ENCODE peak calls at places on chromosome 1, in seven cellular contexts. O is aorta, R is activated T-cell treated with anti-CD3 and anti-CD28 coated beads for 24 hours, S is bronchial epithelial cell, F is SK-N-DZ, H is tibial artery, N is iris pigment epithelial cell. U is an unnamed sample.

GRCh38 chr1:206507395-206508129 is at the start of gene RASSF5:
- DNase-seq in R (peak), N (peak), S (no peak), F (no peak), O (peak), H (peak), U (peak)

GRCh38 chr1:8870118-8870517 is 8.4 kb downstream of the ENO1 start:
- DNase-seq in F (no peak), H (no peak), S (no peak), O (no peak), R (no peak), N (peak), U (no peak)

GRCh38 chr1:9942399-9942938 is 722 bp downstream of the LZIC start:
- DNase-seq in S (peak), N (peak), F (peak), O (no peak), R (peak), H (no peak), U (no peak)

GRCh38 chr1:228765543-228765942 is 30.3 kb downstream of the RHOU start:
- DNase-seq in S (no peak), O (no peak), N (no peak), F (no peak), R (no peak), H (no peak), U (no peak)

GRCh38 chr1:169201084-169201619 is 94.7 kb downstream of the ATP1B1 start:
- DNase-seq in S (peak), N (peak), F (no peak), H (no peak), O (no peak), R (no peak), U (no peak)

GRCh38 chr1:181635108-181635507 is 151.8 kb downstream of the CACNA1E start:
- DNase-seq in R (no peak), S (no peak), F (no peak), O (no peak), N (no peak), H (no peak), U (no peak)

GRCh38 chr1:45568421-45568820 is 15.4 kb upstream of the NASP start:
- DNase-seq in N (no peak), O (peak), H (no peak), S (no peak), F (no peak), R (no peak), U (no peak)

GRCh38 chr1:201533836-201534235 is 5.1 kb upstream of the NAV1 start:
- DNase-seq in N (no peak), S (no peak), H (no peak), O (no peak), R (no peak), F (no peak), U (no peak)

GRCh38 chr1:205950280-205950679 is 7.0 kb upstream of the SLC26A9 start:
- DNase-seq in S (peak), O (no peak), N (peak), F (no peak), R (no peak), H (peak), U (no peak)

GRCh38 chr1:29392486-29393450 is 156.4 kb downstream of the PTPRU start:
- DNase-seq in F (no peak), O (no peak), N (no peak), H (no peak), R (no peak), S (no peak), U (no peak)

GRCh38 chr1:29550119-29550841 is 314.0 kb downstream of the PTPRU start:
- DNase-seq in R (no peak), S (peak), N (no peak), H (peak), F (no peak), O (no peak), U (peak)

GRCh38 chr1:41713557-41714327 is 205.0 kb downstream of the HIVEP3 start:
- DNase-seq in O (no peak), R (no peak), F (peak), S (peak), H (no peak), N (peak), U (peak)

GRCh38 chr1:89844860-89845259 is 24.0 kb downstream of the LRRC8D start:
- DNase-seq in S (no peak), F (no peak), O (no peak), R (no peak), N (no peak), H (no peak), U (no peak)